ENCODE peak calls at places on chromosomes 5 and 9, in seven cellular contexts. K is non-pigmented ciliary epithelial cell; Z is mesenchymal stem cell; Q is GM13977; Y is NCI-H226; H is activated T-helper 1 cell treated with anti-CD3 and anti-CD28 coated beads, Interleukin-2, amount 50 U/mL, for 16 hours; C is hepatocyte. E is an unnamed sample.

GRCh38 chr5:80541392-80541791 is 28.7 kb downstream of the ANKRD34B start:
- DNase-seq in H (no peak), Z (no peak), K (no peak), Y (no peak), C (no peak), Q (no peak), E (no peak)

GRCh38 chr5:100623719-100624118 is 88.5 kb downstream of the FAM174A start:
- DNase-seq in H (no peak), Z (peak), K (no peak), Q (peak), Y (peak), C (peak), E (no peak)

GRCh38 chr5:89065919-89066318 is 182.9 kb upstream of the MEF2C start:
- DNase-seq in Q (peak), K (no peak), H (no peak), Y (no peak), C (peak), Z (no peak), E (no peak)

GRCh38 chr9:31275419-31275818 is 1109.0 kb upstream of the ACO1 start:
- DNase-seq in K (no peak), Q (no peak), C (no peak), Y (no peak), Z (no peak), H (no peak), E (no peak)

GRCh38 chr9:121399883-121400607 is 30.0 kb upstream of the STOM start:
- DNase-seq in Y (peak), Z (peak), K (no peak), Q (peak), H (no peak), C (peak), E (no peak)

GRCh38 chr9:15231788-15232635 is 75.0 kb downstream of the TTC39B start:
- DNase-seq in K (no peak), Z (peak), Y (no peak), C (peak), H (no peak), Q (peak), E (no peak)

GRCh38 chr5:39138182-39138487 is 63.9 kb upstream of the RICTOR start:
- DNase-seq in Y (no peak), C (no peak), Q (no peak), Z (no peak), H (no peak), K (no peak), E (no peak)

GRCh38 chr5:138468966-138469539 is 3.8 kb downstream of the EGR1 start:
- DNase-seq in H (no peak), Z (no peak), Q (no peak), K (no peak), Y (no peak), C (peak), E (no peak)

GRCh38 chr9:112065781-112066606 is 109.1 kb downstream of the SUSD1 start:
- DNase-seq in Q (no peak), Z (peak), K (no peak), Y (peak), C (peak), H (no peak), E (no peak)

GRCh38 chr9:16425572-16425971 is 444.9 kb downstream of the BNC2 start:
- DNase-seq in H (no peak), K (no peak), Z (peak), Y (peak), Q (no peak), C (no peak), E (no peak)

GRCh38 chr9:124852829-124853531 is at the start of gene WDR38:
- DNase-seq in K (no peak), Y (peak), Z (peak), H (peak), C (peak), Q (peak), E (peak)

GRCh38 chr9:34343090-34343489 is 13.7 kb downstream of the NUDT2 start:
- DNase-seq in C (no peak), Z (no peak), K (no peak), Y (no peak), Q (no peak), H (no peak), E (no peak)

GRCh38 chr5:138179277-138179857 is 455 bp downstream of the KIF20A start:
- DNase-seq in H (no peak), Z (no peak), Y (no peak), Q (no peak), C (peak), K (no peak), E (no peak)

GRCh38 chr9:110303136-110303535 is 34.5 kb downstream of the TXNDC8 start:
- DNase-seq in K (no peak), C (peak), Z (peak), H (no peak), Q (no peak), Y (peak), E (no peak)

GRCh38 chr5:148913985-148914421 is 87.6 kb downstream of the ADRB2 start:
- DNase-seq in Q (no peak), C (no peak), K (peak), H (no peak), Z (peak), Y (peak), E (no peak)

GRCh38 chr9:128555180-128555721 is 2.9 kb downstream of the SPTAN1 start:
- DNase-seq in H (no peak), Z (peak), K (no peak), Q (no peak), Y (peak), C (peak), E (no peak)

GRCh38 chr5:180345781-180346180 is 7.4 kb downstream of the GFPT2 start:
- DNase-seq in C (no peak), Z (no peak), H (no peak), Y (no peak), K (no peak), Q (no peak), E (no peak)

GRCh38 chr5:125026900-125027731 is 280.7 kb upstream of the ZNF608 start:
- DNase-seq in C (peak), H (no peak), Z (peak), Y (peak), K (no peak), Q (no peak), E (no peak)

GRCh38 chr5:28281381-28281780 is 1243.0 kb upstream of the CDH9 start:
- DNase-seq in Y (peak), H (no peak), C (no peak), Q (no peak), Z (peak), K (peak), E (no peak)

GRCh38 chr9:107330420-107330819 is 47.3 kb downstream of the RAD23B start:
- DNase-seq in Z (no peak), C (no peak), K (no peak), Q (no peak), H (no peak), Y (no peak), E (no peak)

GRCh38 chr5:73631500-73631899 is 5.5 kb downstream of the ARHGEF28 start:
- DNase-seq in Q (no peak), K (no peak), Y (no peak), C (no peak), H (no peak), Z (no peak), E (no peak)